ENCODE peak calls at places on chromosomes 5 and 9, in nine cellular contexts. One of them, this sample, is unnamed.

GRCh38 chr5:74382115-74382514 is 258.4 kb downstream of the ENC1 start:
- DNase-seq in AML-193: no peak
- DNase-seq in NCI-H1092 treated with DMSO at 0.1 percent for 48 hours: no peak
- DNase-seq in CD4-positive, alpha-beta T cell: no peak
- DNase-seq in posterior cingulate gyrus: no peak
- DNase-seq in NCI-H2029: no peak
- DNase-seq in esophagus squamous epithelium: no peak
- DNase-seq in activated CD4-positive, alpha-beta T cell treated with anti-CD3 and anti-CD28 coated beads, Interleukin-2, amount 50 U/mL, for 1 hour: no peak
- DNase-seq in activated naive CD4-positive, alpha-beta T cell treated with anti-CD3 and anti-CD28 coated beads, Interleukin-2, amount 50 U/mL, for 16 hours: no peak
- DNase-seq in this sample: no peak

GRCh38 chr9:14308751-14309140 is 5.2 kb downstream of the NFIB start:
- DNase-seq in AML-193: no peak
- DNase-seq in NCI-H1092 treated with DMSO at 0.1 percent for 48 hours: no peak
- DNase-seq in CD4-positive, alpha-beta T cell: no peak
- DNase-seq in posterior cingulate gyrus: no peak
- DNase-seq in NCI-H2029: no peak
- DNase-seq in esophagus squamous epithelium: no peak
- DNase-seq in activated CD4-positive, alpha-beta T cell treated with anti-CD3 and anti-CD28 coated beads, Interleukin-2, amount 50 U/mL, for 1 hour: no peak
- DNase-seq in activated naive CD4-positive, alpha-beta T cell treated with anti-CD3 and anti-CD28 coated beads, Interleukin-2, amount 50 U/mL, for 16 hours: no peak
- DNase-seq in this sample: no peak

GRCh38 chr5:35003018-35003957 is 44.5 kb downstream of the AGXT2 start:
- DNase-seq in AML-193: peak
- DNase-seq in NCI-H1092 treated with DMSO at 0.1 percent for 48 hours: peak
- DNase-seq in CD4-positive, alpha-beta T cell: peak
- DNase-seq in posterior cingulate gyrus: peak
- DNase-seq in NCI-H2029: peak
- DNase-seq in esophagus squamous epithelium: no peak
- DNase-seq in activated CD4-positive, alpha-beta T cell treated with anti-CD3 and anti-CD28 coated beads, Interleukin-2, amount 50 U/mL, for 1 hour: peak
- DNase-seq in activated naive CD4-positive, alpha-beta T cell treated with anti-CD3 and anti-CD28 coated beads, Interleukin-2, amount 50 U/mL, for 16 hours: peak
- DNase-seq in this sample: peak

GRCh38 chr9:130396581-130396980 is 48.2 kb upstream of the ASS1 start:
- DNase-seq in AML-193: no peak
- DNase-seq in NCI-H1092 treated with DMSO at 0.1 percent for 48 hours: no peak
- DNase-seq in CD4-positive, alpha-beta T cell: no peak
- DNase-seq in posterior cingulate gyrus: no peak
- DNase-seq in NCI-H2029: no peak
- DNase-seq in esophagus squamous epithelium: no peak
- DNase-seq in activated CD4-positive, alpha-beta T cell treated with anti-CD3 and anti-CD28 coated beads, Interleukin-2, amount 50 U/mL, for 1 hour: no peak
- DNase-seq in activated naive CD4-positive, alpha-beta T cell treated with anti-CD3 and anti-CD28 coated beads, Interleukin-2, amount 50 U/mL, for 16 hours: no peak
- DNase-seq in this sample: no peak

GRCh38 chr9:129287595-129288305 is 109.7 kb upstream of the IER5L start:
- DNase-seq in AML-193: no peak
- DNase-seq in NCI-H1092 treated with DMSO at 0.1 percent for 48 hours: peak
- DNase-seq in CD4-positive, alpha-beta T cell: no peak
- DNase-seq in posterior cingulate gyrus: peak
- DNase-seq in NCI-H2029: no peak
- DNase-seq in esophagus squamous epithelium: no peak
- DNase-seq in activated CD4-positive, alpha-beta T cell treated with anti-CD3 and anti-CD28 coated beads, Interleukin-2, amount 50 U/mL, for 1 hour: no peak
- DNase-seq in activated naive CD4-positive, alpha-beta T cell treated with anti-CD3 and anti-CD28 coated beads, Interleukin-2, amount 50 U/mL, for 16 hours: no peak
- DNase-seq in this sample: peak

GRCh38 chr5:173493846-173494245 is 122.6 kb downstream of the BOD1 start:
- DNase-seq in AML-193: no peak
- DNase-seq in NCI-H1092 treated with DMSO at 0.1 percent for 48 hours: no peak
- DNase-seq in CD4-positive, alpha-beta T cell: no peak
- DNase-seq in posterior cingulate gyrus: no peak
- DNase-seq in NCI-H2029: no peak
- DNase-seq in esophagus squamous epithelium: no peak
- DNase-seq in activated CD4-positive, alpha-beta T cell treated with anti-CD3 and anti-CD28 coated beads, Interleukin-2, amount 50 U/mL, for 1 hour: no peak
- DNase-seq in activated naive CD4-positive, alpha-beta T cell treated with anti-CD3 and anti-CD28 coated beads, Interleukin-2, amount 50 U/mL, for 16 hours: no peak
- DNase-seq in this sample: no peak

GRCh38 chr5:171700331-171700935 is 85.2 kb upstream of the SMIM23 start:
- DNase-seq in AML-193: no peak
- DNase-seq in NCI-H1092 treated with DMSO at 0.1 percent for 48 hours: no peak
- DNase-seq in CD4-positive, alpha-beta T cell: no peak
- DNase-seq in posterior cingulate gyrus: no peak
- DNase-seq in NCI-H2029: no peak
- DNase-seq in esophagus squamous epithelium: no peak
- DNase-seq in activated CD4-positive, alpha-beta T cell treated with anti-CD3 and anti-CD28 coated beads, Interleukin-2, amount 50 U/mL, for 1 hour: no peak
- DNase-seq in activated naive CD4-positive, alpha-beta T cell treated with anti-CD3 and anti-CD28 coated beads, Interleukin-2, amount 50 U/mL, for 16 hours: no peak
- DNase-seq in this sample: no peak

GRCh38 chr5:80246995-80247729 is 8.7 kb downstream of the SERINC5 start:
- DNase-seq in AML-193: peak
- DNase-seq in NCI-H1092 treated with DMSO at 0.1 percent for 48 hours: no peak
- DNase-seq in CD4-positive, alpha-beta T cell: peak
- DNase-seq in posterior cingulate gyrus: no peak
- DNase-seq in NCI-H2029: no peak
- DNase-seq in esophagus squamous epithelium: no peak
- DNase-seq in activated CD4-positive, alpha-beta T cell treated with anti-CD3 and anti-CD28 coated beads, Interleukin-2, amount 50 U/mL, for 1 hour: peak
- DNase-seq in activated naive CD4-positive, alpha-beta T cell treated with anti-CD3 and anti-CD28 coated beads, Interleukin-2, amount 50 U/mL, for 16 hours: peak
- DNase-seq in this sample: peak

GRCh38 chr5:63121471-63121870 is 542.9 kb downstream of the LRRC70 start:
- DNase-seq in AML-193: no peak
- DNase-seq in NCI-H1092 treated with DMSO at 0.1 percent for 48 hours: no peak
- DNase-seq in CD4-positive, alpha-beta T cell: no peak
- DNase-seq in posterior cingulate gyrus: no peak
- DNase-seq in NCI-H2029: no peak
- DNase-seq in esophagus squamous epithelium: no peak
- DNase-seq in activated CD4-positive, alpha-beta T cell treated with anti-CD3 and anti-CD28 coated beads, Interleukin-2, amount 50 U/mL, for 1 hour: no peak
- DNase-seq in activated naive CD4-positive, alpha-beta T cell treated with anti-CD3 and anti-CD28 coated beads, Interleukin-2, amount 50 U/mL, for 16 hours: no peak
- DNase-seq in this sample: no peak

GRCh38 chr9:101098392-101098791 is 69.9 kb downstream of the PLPPR1 start:
- DNase-seq in AML-193: no peak
- DNase-seq in NCI-H1092 treated with DMSO at 0.1 percent for 48 hours: no peak
- DNase-seq in CD4-positive, alpha-beta T cell: no peak
- DNase-seq in posterior cingulate gyrus: no peak
- DNase-seq in NCI-H2029: no peak
- DNase-seq in esophagus squamous epithelium: no peak
- DNase-seq in activated CD4-positive, alpha-beta T cell treated with anti-CD3 and anti-CD28 coated beads, Interleukin-2, amount 50 U/mL, for 1 hour: no peak
- DNase-seq in activated naive CD4-positive, alpha-beta T cell treated with anti-CD3 and anti-CD28 coated beads, Interleukin-2, amount 50 U/mL, for 16 hours: no peak
- DNase-seq in this sample: no peak

This sample was measured in NCI-H510A.